ENCODE peak calls at places on chromosome 4, in nine cellular contexts. One of them, this sample, is unnamed.

GRCh38 chr4:87005690-87006461 is 71.1 kb downstream of the AFF1 start:
- DNase-seq in iris pigment epithelial cell: no peak
- DNase-seq in M059J: no peak
- DNase-seq in naive B cell: peak; percentile 32
- DNase-seq in activated naive CD8-positive, alpha-beta T cell treated with anti-CD3 and anti-CD28 coated beads for 36 hours: peak; percentile 36
- DNase-seq in GM19239: no peak
- DNase-seq in ELF-1: no peak
- DNase-seq in left ventricle myocardium superior: no peak
- DNase-seq in ecto neural progenitor cell: no peak
- DNase-seq in this sample: no peak

GRCh38 chr4:139814285-139815015 is 148.8 kb downstream of the MGST2 start:
- DNase-seq in ecto neural progenitor cell: no peak
- DNase-seq in naive B cell: no peak
- DNase-seq in ELF-1: no peak
- DNase-seq in left ventricle myocardium superior: no peak
- DNase-seq in M059J: peak; percentile 68
- DNase-seq in GM19239: no peak
- DNase-seq in iris pigment epithelial cell: peak; percentile 67
- DNase-seq in activated naive CD8-positive, alpha-beta T cell treated with anti-CD3 and anti-CD28 coated beads for 36 hours: no peak
- DNase-seq in this sample: peak; percentile 24

GRCh38 chr4:53579826-53580225 is 11.5 kb downstream of the LNX1 start:
- DNase-seq in left ventricle myocardium superior: no peak
- DNase-seq in activated naive CD8-positive, alpha-beta T cell treated with anti-CD3 and anti-CD28 coated beads for 36 hours: no peak
- DNase-seq in naive B cell: no peak
- DNase-seq in ecto neural progenitor cell: no peak
- DNase-seq in M059J: no peak
- DNase-seq in iris pigment epithelial cell: no peak
- DNase-seq in GM19239: no peak
- DNase-seq in ELF-1: no peak
- DNase-seq in this sample: no peak

GRCh38 chr4:63361628-63362027 is 1047.6 kb downstream of the TECRL start:
- DNase-seq in activated naive CD8-positive, alpha-beta T cell treated with anti-CD3 and anti-CD28 coated beads for 36 hours: no peak
- DNase-seq in ecto neural progenitor cell: no peak
- DNase-seq in iris pigment epithelial cell: no peak
- DNase-seq in M059J: no peak
- DNase-seq in ELF-1: no peak
- DNase-seq in GM19239: no peak
- DNase-seq in left ventricle myocardium superior: no peak
- DNase-seq in naive B cell: no peak
- DNase-seq in this sample: peak; percentile 11

GRCh38 chr4:84499065-84499982 is at the start of gene NKX6-1:
- DNase-seq in GM19239: no peak
- DNase-seq in iris pigment epithelial cell: peak; percentile 38
- DNase-seq in activated naive CD8-positive, alpha-beta T cell treated with anti-CD3 and anti-CD28 coated beads for 36 hours: peak; percentile 37
- DNase-seq in ELF-1: peak; percentile 96
- DNase-seq in ecto neural progenitor cell: peak; percentile 95
- DNase-seq in left ventricle myocardium superior: peak; percentile 72
- DNase-seq in naive B cell: no peak
- DNase-seq in M059J: peak; percentile 91
- DNase-seq in this sample: peak; percentile 36

GRCh38 chr4:183241771-183242170 is 78.3 kb downstream of the CLDN22 start:
- DNase-seq in M059J: no peak
- DNase-seq in ELF-1: no peak
- DNase-seq in naive B cell: no peak
- DNase-seq in GM19239: no peak
- DNase-seq in ecto neural progenitor cell: no peak
- DNase-seq in left ventricle myocardium superior: no peak
- DNase-seq in iris pigment epithelial cell: no peak
- DNase-seq in activated naive CD8-positive, alpha-beta T cell treated with anti-CD3 and anti-CD28 coated beads for 36 hours: no peak
- DNase-seq in this sample: peak; percentile 62

GRCh38 chr4:23827971-23828680 is 61.7 kb downstream of the PPARGC1A start:
- DNase-seq in iris pigment epithelial cell: peak; percentile 1
- DNase-seq in left ventricle myocardium superior: no peak
- DNase-seq in M059J: peak; percentile 74
- DNase-seq in GM19239: no peak
- DNase-seq in ELF-1: no peak
- DNase-seq in activated naive CD8-positive, alpha-beta T cell treated with anti-CD3 and anti-CD28 coated beads for 36 hours: no peak
- DNase-seq in naive B cell: no peak
- DNase-seq in ecto neural progenitor cell: no peak
- DNase-seq in this sample: no peak

GRCh38 chr4:113003841-113004240 is 45.6 kb upstream of the ANK2 start:
- DNase-seq in left ventricle myocardium superior: no peak
- DNase-seq in iris pigment epithelial cell: peak; percentile 6
- DNase-seq in activated naive CD8-positive, alpha-beta T cell treated with anti-CD3 and anti-CD28 coated beads for 36 hours: no peak
- DNase-seq in GM19239: no peak
- DNase-seq in naive B cell: no peak
- DNase-seq in ELF-1: no peak
- DNase-seq in ecto neural progenitor cell: no peak
- DNase-seq in M059J: peak; percentile 2
- DNase-seq in this sample: no peak

GRCh38 chr4:87317527-87317926 is 5.2 kb downstream of the HSD17B13 start:
- DNase-seq in M059J: no peak
- DNase-seq in left ventricle myocardium superior: no peak
- DNase-seq in iris pigment epithelial cell: peak; percentile 76
- DNase-seq in naive B cell: no peak
- DNase-seq in ecto neural progenitor cell: no peak
- DNase-seq in GM19239: no peak
- DNase-seq in ELF-1: no peak
- DNase-seq in activated naive CD8-positive, alpha-beta T cell treated with anti-CD3 and anti-CD28 coated beads for 36 hours: no peak
- DNase-seq in this sample: peak; percentile 12

GRCh38 chr4:95410387-95411005 is 138.3 kb downstream of the UNC5C start:
- DNase-seq in activated naive CD8-positive, alpha-beta T cell treated with anti-CD3 and anti-CD28 coated beads for 36 hours: no peak
- DNase-seq in M059J: no peak
- DNase-seq in iris pigment epithelial cell: no peak
- DNase-seq in naive B cell: no peak
- DNase-seq in ELF-1: no peak
- DNase-seq in GM19239: no peak
- DNase-seq in left ventricle myocardium superior: no peak
- DNase-seq in ecto neural progenitor cell: no peak
- DNase-seq in this sample: no peak

GRCh38 chr4:128525939-128526630 is 238.5 kb upstream of the PGRMC2 start:
- DNase-seq in ELF-1: peak; percentile 61
- DNase-seq in activated naive CD8-positive, alpha-beta T cell treated with anti-CD3 and anti-CD28 coated beads for 36 hours: no peak
- DNase-seq in iris pigment epithelial cell: peak; percentile 78
- DNase-seq in M059J: no peak
- DNase-seq in naive B cell: no peak
- DNase-seq in left ventricle myocardium superior: no peak
- DNase-seq in GM19239: no peak
- DNase-seq in ecto neural progenitor cell: no peak
- DNase-seq in this sample: no peak

GRCh38 chr4:127048371-127049085 is 584.2 kb upstream of the INTU start:
- DNase-seq in activated naive CD8-positive, alpha-beta T cell treated with anti-CD3 and anti-CD28 coated beads for 36 hours: no peak
- DNase-seq in GM19239: no peak
- DNase-seq in iris pigment epithelial cell: peak; percentile 19
- DNase-seq in M059J: no peak
- DNase-seq in naive B cell: no peak
- DNase-seq in ecto neural progenitor cell: no peak
- DNase-seq in left ventricle myocardium superior: no peak
- DNase-seq in ELF-1: no peak
- DNase-seq in this sample: no peak

GRCh38 chr4:106063009-106063408 is 167.7 kb downstream of the NPNT start:
- DNase-seq in ecto neural progenitor cell: no peak
- DNase-seq in naive B cell: no peak
- DNase-seq in activated naive CD8-positive, alpha-beta T cell treated with anti-CD3 and anti-CD28 coated beads for 36 hours: no peak
- DNase-seq in iris pigment epithelial cell: peak; percentile 69
- DNase-seq in M059J: peak; percentile 25
- DNase-seq in left ventricle myocardium superior: no peak
- DNase-seq in ELF-1: no peak
- DNase-seq in GM19239: no peak
- DNase-seq in this sample: peak; percentile 79

GRCh38 chr4:169219440-169219839 is 51.3 kb downstream of the SH3RF1 start:
- DNase-seq in naive B cell: no peak
- DNase-seq in left ventricle myocardium superior: no peak
- DNase-seq in iris pigment epithelial cell: no peak
- DNase-seq in ecto neural progenitor cell: no peak
- DNase-seq in GM19239: no peak
- DNase-seq in activated naive CD8-positive, alpha-beta T cell treated with anti-CD3 and anti-CD28 coated beads for 36 hours: no peak
- DNase-seq in M059J: no peak
- DNase-seq in ELF-1: no peak
- DNase-seq in this sample: no peak

GRCh38 chr4:168639914-168640313 is 143.1 kb downstream of the PALLD start:
- DNase-seq in activated naive CD8-positive, alpha-beta T cell treated with anti-CD3 and anti-CD28 coated beads for 36 hours: no peak
- DNase-seq in GM19239: no peak
- DNase-seq in naive B cell: no peak
- DNase-seq in ecto neural progenitor cell: no peak
- DNase-seq in ELF-1: no peak
- DNase-seq in iris pigment epithelial cell: no peak
- DNase-seq in M059J: no peak
- DNase-seq in left ventricle myocardium superior: peak; percentile 43
- DNase-seq in this sample: no peak

GRCh38 chr4:39362827-39363226 is 3.3 kb downstream of the RFC1 start:
- DNase-seq in left ventricle myocardium superior: no peak
- DNase-seq in GM19239: no peak
- DNase-seq in activated naive CD8-positive, alpha-beta T cell treated with anti-CD3 and anti-CD28 coated beads for 36 hours: no peak
- DNase-seq in M059J: no peak
- DNase-seq in ecto neural progenitor cell: no peak
- DNase-seq in iris pigment epithelial cell: peak; percentile 76
- DNase-seq in naive B cell: no peak
- DNase-seq in ELF-1: no peak
- DNase-seq in this sample: no peak

GRCh38 chr4:115054836-115055235 is 58.6 kb downstream of the NDST4 start:
- DNase-seq in left ventricle myocardium superior: no peak
- DNase-seq in ecto neural progenitor cell: no peak
- DNase-seq in iris pigment epithelial cell: peak; percentile 0
- DNase-seq in M059J: no peak
- DNase-seq in activated naive CD8-positive, alpha-beta T cell treated with anti-CD3 and anti-CD28 coated beads for 36 hours: no peak
- DNase-seq in naive B cell: no peak
- DNase-seq in GM19239: no peak
- DNase-seq in ELF-1: no peak
- DNase-seq in this sample: no peak